ENCODE peak calls at places on chromosomes 4 and X, in ten cellular contexts. B is choroid plexus epithelial cell, C is stomach, R is mucosa of descending colon, O is mesothelial cell of epicardium, W is foreskin keratinocyte, I is AG09319, G is IMR-90, Q is AG04450, N is bronchial epithelial cell. A is an unnamed sample.

GRCh38 chr4:89545315-89545714 is 237.7 kb upstream of the GPRIN3 start:
- DNase-seq in B (no peak), C (no peak), R (no peak), O (no peak), W (no peak), I (no peak), G (no peak), Q (no peak), N (no peak), A (no peak)

GRCh38 chr4:14726441-14727405 is 275.6 kb upstream of the CPEB2 start:
- DNase-seq in B (peak), C (peak), R (peak), O (no peak), W (peak), I (no peak), G (peak), Q (no peak), N (peak), A (no peak)

GRCh38 chr4:24419147-24420034 is 165.0 kb downstream of the DHX15 start:
- DNase-seq in B (peak), C (peak), R (peak), O (peak), W (peak), I (peak), G (peak), Q (peak), N (peak), A (no peak)

GRCh38 chr4:3075652-3075981 is 1.1 kb downstream of the HTT start:
- DNase-seq in B (no peak), C (no peak), R (no peak), O (no peak), W (no peak), I (no peak), G (no peak), Q (no peak), N (no peak), A (no peak)

GRCh38 chrX:154799554-154800348 is 5.5 kb downstream of the MPP1 start:
- DNase-seq in B (peak), C (peak), R (peak), O (no peak), W (no peak), I (no peak), G (peak), Q (no peak), N (peak), A (no peak)

GRCh38 chrX:102712967-102713677 is 874 bp downstream of the GPRASP2 start:
- DNase-seq in B (peak), C (peak), R (peak), O (no peak), W (no peak), I (no peak), G (peak), Q (no peak), N (peak), A (no peak)

GRCh38 chrX:147890766-147891165 is 21.0 kb upstream of the FMR1 start:
- DNase-seq in B (no peak), C (no peak), R (no peak), O (no peak), W (no peak), I (no peak), G (no peak), Q (no peak), N (no peak), A (no peak)

GRCh38 chr4:40953253-40954118 is 203.7 kb downstream of the NSUN7 start:
- DNase-seq in B (peak), C (no peak), R (no peak), O (no peak), W (no peak), I (no peak), G (no peak), Q (no peak), N (no peak), A (no peak)

GRCh38 chr4:150283689-150284088 is 205.4 kb downstream of the DCLK2 start:
- DNase-seq in B (peak), C (no peak), R (no peak), O (no peak), W (no peak), I (peak), G (peak), Q (peak), N (no peak), A (no peak)

GRCh38 chr4:114780205-114780604 is 181.6 kb downstream of the UGT8 start:
- DNase-seq in B (peak), C (no peak), R (peak), O (no peak), W (no peak), I (no peak), G (peak), Q (no peak), N (peak), A (no peak)

GRCh38 chr4:136864580-136865185 is 667.6 kb downstream of the PCDH18 start:
- DNase-seq in B (peak), C (no peak), R (peak), O (no peak), W (peak), I (peak), G (peak), Q (peak), N (peak), A (no peak)

DNA sequence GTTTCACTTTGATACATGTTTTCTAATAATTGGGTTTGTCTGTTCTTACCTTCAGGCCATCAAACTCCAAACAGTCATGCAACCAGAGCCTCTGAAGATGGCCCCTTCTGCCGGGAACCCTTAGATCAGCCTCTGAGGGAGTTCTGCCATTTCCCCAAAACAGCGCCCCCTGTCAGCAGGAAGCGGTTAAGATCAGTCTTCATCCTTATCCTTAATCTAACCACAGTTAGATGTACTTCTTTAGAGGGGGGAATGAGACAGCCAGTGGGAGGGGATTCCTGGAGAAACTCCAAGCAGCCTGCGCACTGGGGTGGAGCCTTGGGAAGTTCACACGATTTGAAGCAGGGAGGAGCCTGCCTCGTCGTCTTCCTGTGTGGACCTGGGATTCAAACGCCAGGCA is 185.4 kb downstream of the INPP4B start:
- DNase-seq in B (no peak), C (no peak), R (no peak), O (no peak), W (no peak), I (no peak), G (no peak), Q (no peak), N (no peak), A (no peak)
- TF ChIP-seq CTCF in B (peak), C (no peak), R (no peak), O (no peak), W (peak), I (no peak), G (no peak), Q (peak), N (no peak), A (no peak)

DNA sequence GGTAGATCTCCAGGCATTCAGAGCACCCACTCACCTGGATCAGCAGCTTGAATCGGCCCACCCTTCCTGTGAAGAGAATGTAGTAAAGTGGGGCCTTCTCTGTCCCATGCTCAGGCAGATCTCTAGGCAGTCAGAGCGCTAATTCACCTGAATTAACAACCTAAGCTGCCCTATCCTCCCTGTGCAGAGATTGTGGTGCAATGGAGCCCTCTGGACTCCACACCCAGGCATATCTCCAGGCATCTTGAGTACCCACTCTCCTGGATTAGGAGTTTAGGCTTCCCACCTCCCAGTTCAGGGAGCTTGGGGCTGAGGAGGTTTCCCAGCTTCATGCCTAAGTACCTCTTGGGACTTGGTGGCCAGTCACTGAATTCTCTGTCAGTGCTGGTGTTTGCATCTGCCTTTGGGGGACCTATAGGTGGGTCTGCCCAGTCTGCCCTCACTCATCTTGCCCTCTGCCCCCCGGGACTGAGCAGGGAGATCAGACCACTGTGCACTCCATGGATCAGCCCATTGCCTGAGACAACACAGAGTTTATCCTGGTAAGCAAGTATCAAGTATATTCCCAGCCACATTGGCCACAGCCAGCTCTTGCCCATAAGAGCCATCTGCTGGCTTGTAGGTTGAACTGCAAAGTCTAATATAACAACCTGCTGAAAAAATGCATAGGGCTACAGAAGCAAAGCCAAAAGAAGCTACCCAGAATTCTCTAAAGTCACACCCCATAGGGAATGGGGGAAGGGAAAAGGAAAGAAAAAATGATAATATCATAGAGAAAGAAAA is 372.9 kb downstream of the KLHL13 start:
- DNase-seq in B (peak), C (no peak), R (peak), O (no peak), W (no peak), I (no peak), G (peak), Q (no peak), N (peak), A (no peak)
- TF ChIP-seq CTCF in B (peak), C (peak), R (peak), O (no peak), W (peak), I (peak), G (peak), Q (no peak), N (peak), A (no peak)

DNA sequence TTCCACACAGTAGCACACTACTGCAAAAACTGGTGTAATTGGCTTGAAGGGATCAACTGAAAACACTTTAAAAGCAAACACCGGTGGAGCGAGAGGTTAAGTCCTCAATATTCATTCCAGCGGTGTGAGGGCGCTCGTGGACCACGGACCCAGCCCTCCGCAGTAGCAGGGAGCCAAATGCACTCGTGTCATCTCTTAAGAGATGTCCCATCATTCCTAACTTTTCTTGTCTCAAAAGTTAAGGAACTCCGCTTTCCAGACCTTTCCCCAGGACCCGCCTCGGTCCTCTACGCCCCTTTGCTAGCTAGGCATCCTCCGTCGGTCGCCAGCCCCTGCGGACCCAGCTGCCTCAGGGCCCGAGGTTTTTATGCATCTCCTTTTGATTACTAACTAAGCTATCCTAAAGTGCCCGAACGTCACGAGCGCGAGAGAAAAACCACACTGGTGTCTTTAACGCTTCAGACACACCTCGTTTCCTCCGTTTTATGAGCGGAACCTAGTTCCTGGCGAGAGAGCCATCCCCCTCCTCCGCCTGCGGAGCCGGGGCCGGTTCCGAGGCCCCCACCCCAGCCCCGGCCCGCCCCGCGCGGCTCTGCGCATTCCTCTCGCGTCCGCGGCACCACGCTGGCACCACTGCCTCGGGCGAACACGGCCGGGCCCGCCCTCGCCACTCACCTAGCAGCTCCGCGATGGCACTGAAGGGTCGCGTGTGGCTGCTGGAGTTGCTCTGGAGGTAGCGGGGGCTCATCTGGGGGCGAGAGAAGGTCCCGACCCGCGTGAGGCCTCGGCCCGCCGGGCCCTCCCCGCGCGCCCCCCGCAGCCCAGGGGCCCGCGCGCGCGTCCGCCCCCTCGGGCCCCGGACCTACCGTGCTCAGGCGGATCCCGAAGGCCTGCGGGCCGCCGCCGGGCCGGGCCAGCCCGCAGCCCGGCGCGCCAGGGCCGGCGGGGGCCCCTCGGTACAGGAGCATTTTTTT is 723 bp downstream of the MORC4 start:
- DNase-seq in B (peak), C (peak), R (peak), O (no peak), W (peak), I (no peak), G (peak), Q (no peak), N (peak), A (no peak)
- TF ChIP-seq CTCF in B (peak), C (no peak), R (no peak), O (no peak), W (peak), I (peak), G (peak), Q (peak), N (peak), A (no peak)

DNA sequence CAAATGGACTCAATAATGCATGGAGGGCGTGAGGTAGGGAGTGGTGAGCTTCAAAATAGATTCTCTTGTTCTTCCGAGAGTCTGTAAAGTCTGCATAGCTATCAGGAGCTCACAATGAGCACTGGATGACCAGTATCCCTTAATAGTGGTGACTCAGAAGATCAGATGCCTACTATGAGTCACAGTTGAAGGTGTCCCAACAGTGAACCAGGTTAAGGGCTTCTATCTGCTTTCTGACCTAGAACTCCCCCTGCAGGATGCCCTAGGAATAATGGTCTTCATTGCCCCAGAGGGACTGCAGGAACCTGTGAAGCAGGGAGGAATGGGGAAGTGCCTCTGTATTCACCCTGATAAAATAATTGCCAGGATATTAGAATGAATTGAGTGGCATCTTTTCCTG is 22.1 kb downstream of the DGKK start:
- DNase-seq in B (no peak), C (no peak), R (peak), O (no peak), W (peak), I (no peak), G (peak), Q (no peak), N (peak), A (no peak)
- TF ChIP-seq CTCF in B (no peak), C (no peak), R (no peak), O (no peak), W (peak), I (no peak), G (no peak), Q (no peak), N (peak), A (no peak)

DNA sequence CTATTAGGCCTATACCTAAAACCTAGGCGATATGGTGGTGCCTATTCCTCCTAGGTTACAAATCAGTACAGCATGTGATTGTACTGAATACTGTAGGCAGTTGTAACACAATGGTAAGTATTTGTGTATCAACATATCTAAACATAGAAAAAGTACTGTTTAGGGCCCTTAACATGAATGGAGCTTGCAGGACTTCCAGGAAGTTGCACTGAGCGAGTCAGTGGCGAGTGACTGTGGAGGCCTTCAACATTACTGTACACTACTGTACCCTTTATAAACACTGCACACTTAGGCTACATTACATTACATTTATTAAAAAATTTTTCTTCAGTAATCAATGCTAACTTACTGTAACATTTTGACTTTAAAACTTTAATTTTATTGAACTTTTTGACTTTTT is 37.8 kb downstream of the WWC2 start:
- DNase-seq in B (no peak), C (no peak), R (no peak), O (no peak), W (no peak), I (no peak), G (peak), Q (no peak), N (peak), A (no peak)
- TF ChIP-seq CTCF in B (no peak), C (no peak), R (no peak), O (no peak), W (no peak), I (no peak), G (no peak), Q (no peak), N (no peak), A (no peak)

GRCh38 chrX:7170903-7171302 is 22.9 kb upstream of the PUDP start:
- DNase-seq in B (peak), C (peak), R (peak), O (no peak), W (no peak), I (no peak), G (no peak), Q (no peak), N (no peak), A (no peak)
- TF ChIP-seq CTCF in B (peak), C (peak), R (no peak), O (no peak), W (peak), I (peak), G (peak), Q (peak), N (peak), A (no peak)

GRCh38 chrX:118761950-118762725 is 34.7 kb downstream of the IL13RA1 start:
- DNase-seq in B (no peak), C (no peak), R (no peak), O (no peak), W (no peak), I (no peak), G (no peak), Q (no peak), N (no peak), A (no peak)
- TF ChIP-seq CTCF in B (peak), C (no peak), R (no peak), O (no peak), W (peak), I (no peak), G (peak), Q (no peak), N (peak), A (no peak)

GRCh38 chr4:4755306-4755705 is 104.2 kb upstream of the MSX1 start:
- DNase-seq in B (no peak), C (no peak), R (no peak), O (no peak), W (no peak), I (no peak), G (no peak), Q (no peak), N (no peak), A (no peak)
- TF ChIP-seq CTCF in B (no peak), C (no peak), R (no peak), O (no peak), W (no peak), I (no peak), G (no peak), Q (no peak), N (no peak), A (no peak)

GRCh38 chr4:185224597-185224996 is 15.2 kb downstream of the SNX25 start:
- DNase-seq in B (peak), C (no peak), R (no peak), O (no peak), W (no peak), I (no peak), G (no peak), Q (no peak), N (no peak), A (no peak)

GRCh38 chr4:185229021-185229818 is 19.8 kb downstream of the SNX25 start:
- DNase-seq in B (no peak), C (no peak), R (no peak), O (no peak), W (no peak), I (no peak), G (no peak), Q (no peak), N (no peak), A (no peak)

GRCh38 chr4:185227713-185228278 is 18.4 kb downstream of the SNX25 start:
- DNase-seq in B (no peak), C (no peak), R (no peak), O (no peak), W (no peak), I (no peak), G (no peak), Q (no peak), N (no peak), A (no peak)

GRCh38 chr4:185222598-185222997 is 13.2 kb downstream of the SNX25 start:
- DNase-seq in B (peak), C (no peak), R (no peak), O (no peak), W (peak), I (no peak), G (peak), Q (no peak), N (peak), A (no peak)

GRCh38 chr4:185227131-185227551 is 17.7 kb downstream of the SNX25 start:
- DNase-seq in B (peak), C (no peak), R (no peak), O (no peak), W (no peak), I (no peak), G (peak), Q (no peak), N (no peak), A (no peak)
- TF ChIP-seq CTCF in B (peak), C (no peak), R (no peak), O (no peak), W (peak), I (no peak), G (no peak), Q (peak), N (no peak), A (no peak)